ENCODE peak calls at places on chromosomes 13 and 19, in seven cellular contexts. O, G, H, Y, I, F and K are unnamed samples.

GRCh38 chr19:39410620-39411005 is 1.9 kb upstream of the PLEKHG2 start:
- DNase-seq in O (no peak), G (no peak), H (no peak), Y (no peak), I (no peak), F (no peak), K (no peak)

GRCh38 chr19:38736036-38736412 is 8.2 kb downstream of the CAPN12 start:
- DNase-seq in O (no peak), G (no peak), H (peak; percentile 52), Y (peak; percentile 48), I (peak; percentile 36), F (peak; percentile 65), K (peak; percentile 84)

GRCh38 chr13:38718374-38718773 is 31.5 kb downstream of the FREM2 start:
- DNase-seq in O (no peak), G (no peak), H (no peak), Y (no peak), I (no peak), F (no peak), K (no peak)

GRCh38 chr19:33740811-33741396 is 55.8 kb upstream of the KCTD15 start:
- DNase-seq in O (peak; percentile 2), G (peak; percentile 20), H (no peak), Y (no peak), I (no peak), F (peak; percentile 23), K (peak; percentile 46)

GRCh38 chr19:48685583-48685982 is 10.2 kb upstream of the FUT2 start:
- DNase-seq in O (no peak), G (no peak), H (no peak), Y (no peak), I (no peak), F (no peak), K (no peak)

GRCh38 chr13:25874907-25875306 is 176.9 kb downstream of the SHISA2 start:
- DNase-seq in O (no peak), G (no peak), H (no peak), Y (peak; percentile 66), I (peak; percentile 19), F (no peak), K (no peak)

GRCh38 chr13:103730407-103730806 is 664.2 kb upstream of the SLC10A2 start:
- DNase-seq in O (no peak), G (no peak), H (no peak), Y (no peak), I (no peak), F (no peak), K (no peak)

GRCh38 chr13:110820311-110820710 is 94.6 kb downstream of the ANKRD10 start:
- DNase-seq in O (no peak), G (no peak), H (no peak), Y (no peak), I (no peak), F (no peak), K (no peak)

GRCh38 chr19:2244122-2244411 is 5.1 kb upstream of the AMH start:
- DNase-seq in O (no peak), G (no peak), H (no peak), Y (no peak), I (no peak), F (no peak), K (no peak)

GRCh38 chr13:87677334-87678234 is 6.4 kb downstream of the SLITRK5 start:
- DNase-seq in O (no peak), G (no peak), H (peak; percentile 65), Y (no peak), I (no peak), F (peak; percentile 11), K (peak; percentile 71)

GRCh38 chr13:100658363-100658762 is 16.2 kb downstream of the TMTC4 start:
- DNase-seq in O (no peak), G (no peak), H (no peak), Y (no peak), I (no peak), F (no peak), K (no peak)

GRCh38 chr13:100506154-100506553 is 82.4 kb downstream of the GGACT start:
- DNase-seq in O (no peak), G (no peak), H (no peak), Y (no peak), I (no peak), F (no peak), K (no peak)